ENCODE peak calls at places on chromosomes 16 and 17, in nine cellular contexts. One of them, this sample, is unnamed.

GRCh38 chr17:48601528-48602430 is 3.0 kb downstream of the HOXB6 start:
- DNase-seq in fibroblast of pulmonary artery: no peak
- DNase-seq in Peyer's patch: peak; percentile 80
- DNase-seq in D721Med: no peak
- DNase-seq in nephron progenitor cell: no peak
- DNase-seq in EL: no peak
- DNase-seq in KG1: no peak
- DNase-seq in GM20000: no peak
- DNase-seq in foreskin melanocyte: no peak
- DNase-seq in this sample: no peak

GRCh38 chr16:89358030-89359005 is 132.0 kb downstream of the ANKRD11 start:
- DNase-seq in EL: no peak
- DNase-seq in KG1: no peak
- DNase-seq in foreskin melanocyte: no peak
- DNase-seq in fibroblast of pulmonary artery: no peak
- DNase-seq in Peyer's patch: peak; percentile 85
- DNase-seq in D721Med: no peak
- DNase-seq in GM20000: no peak
- DNase-seq in nephron progenitor cell: no peak
- DNase-seq in this sample: no peak

GRCh38 chr17:36629252-36629847 is 28.0 kb downstream of the MRM1 start:
- DNase-seq in GM20000: peak; percentile 86
- DNase-seq in Peyer's patch: peak; percentile 90
- DNase-seq in foreskin melanocyte: peak; percentile 42
- DNase-seq in D721Med: peak; percentile 56
- DNase-seq in nephron progenitor cell: peak; percentile 92
- DNase-seq in fibroblast of pulmonary artery: peak; percentile 74
- DNase-seq in EL: peak; percentile 67
- DNase-seq in KG1: peak; percentile 50
- DNase-seq in this sample: peak; percentile 88

GRCh38 chr17:73420897-73421296 is 109.1 kb upstream of the CDC42EP4 start:
- DNase-seq in foreskin melanocyte: no peak
- DNase-seq in fibroblast of pulmonary artery: peak; percentile 17
- DNase-seq in EL: peak; percentile 30
- DNase-seq in D721Med: no peak
- DNase-seq in Peyer's patch: no peak
- DNase-seq in KG1: no peak
- DNase-seq in nephron progenitor cell: no peak
- DNase-seq in GM20000: no peak
- DNase-seq in this sample: peak; percentile 48

GRCh38 chr17:81118308-81119221 is 46.7 kb upstream of the PVALEF start:
- DNase-seq in nephron progenitor cell: no peak
- DNase-seq in foreskin melanocyte: no peak
- DNase-seq in EL: no peak
- DNase-seq in Peyer's patch: no peak
- DNase-seq in D721Med: no peak
- DNase-seq in KG1: no peak
- DNase-seq in GM20000: no peak
- DNase-seq in fibroblast of pulmonary artery: no peak
- DNase-seq in this sample: no peak

GRCh38 chr17:77882481-77883212 is 75.9 kb upstream of the TNRC6C start:
- DNase-seq in GM20000: peak; percentile 80
- DNase-seq in EL: peak; percentile 42
- DNase-seq in Peyer's patch: peak; percentile 85
- DNase-seq in foreskin melanocyte: peak; percentile 12
- DNase-seq in nephron progenitor cell: no peak
- DNase-seq in KG1: no peak
- DNase-seq in D721Med: no peak
- DNase-seq in fibroblast of pulmonary artery: peak; percentile 90
- DNase-seq in this sample: peak; percentile 25

GRCh38 chr17:48486557-48486956 is 44.3 kb downstream of the HOXB1 start:
- DNase-seq in Peyer's patch: no peak
- DNase-seq in KG1: no peak
- DNase-seq in GM20000: no peak
- DNase-seq in fibroblast of pulmonary artery: peak; percentile 91
- DNase-seq in D721Med: no peak
- DNase-seq in nephron progenitor cell: no peak
- DNase-seq in foreskin melanocyte: peak; percentile 81
- DNase-seq in EL: peak; percentile 95
- DNase-seq in this sample: peak; percentile 92

GRCh38 chr17:55577687-55578086 is 66.4 kb upstream of the SMIM36 start:
- DNase-seq in fibroblast of pulmonary artery: no peak
- DNase-seq in D721Med: no peak
- DNase-seq in nephron progenitor cell: no peak
- DNase-seq in foreskin melanocyte: no peak
- DNase-seq in GM20000: no peak
- DNase-seq in Peyer's patch: peak; percentile 66
- DNase-seq in EL: no peak
- DNase-seq in KG1: no peak
- DNase-seq in this sample: no peak

GRCh38 chr16:14652726-14653125 is 20.0 kb downstream of the BFAR start:
- DNase-seq in KG1: no peak
- DNase-seq in foreskin melanocyte: no peak
- DNase-seq in GM20000: no peak
- DNase-seq in EL: no peak
- DNase-seq in nephron progenitor cell: no peak
- DNase-seq in Peyer's patch: no peak
- DNase-seq in fibroblast of pulmonary artery: no peak
- DNase-seq in D721Med: no peak
- DNase-seq in this sample: no peak

GRCh38 chr17:18948476-18949006 is 3.4 kb upstream of the SLC5A10 start:
- DNase-seq in fibroblast of pulmonary artery: no peak
- DNase-seq in KG1: no peak
- DNase-seq in foreskin melanocyte: no peak
- DNase-seq in GM20000: no peak
- DNase-seq in Peyer's patch: no peak
- DNase-seq in EL: no peak
- DNase-seq in D721Med: no peak
- DNase-seq in nephron progenitor cell: no peak
- DNase-seq in this sample: no peak

GRCh38 chr16:78175287-78175686 is 75.8 kb downstream of the WWOX start:
- DNase-seq in Peyer's patch: no peak
- DNase-seq in EL: no peak
- DNase-seq in KG1: no peak
- DNase-seq in nephron progenitor cell: no peak
- DNase-seq in GM20000: no peak
- DNase-seq in fibroblast of pulmonary artery: no peak
- DNase-seq in foreskin melanocyte: no peak
- DNase-seq in D721Med: no peak
- DNase-seq in this sample: no peak

GRCh38 chr16:47460301-47460754 is 535 bp downstream of the ITFG1 start:
- DNase-seq in KG1: no peak
- DNase-seq in fibroblast of pulmonary artery: peak; percentile 4
- DNase-seq in Peyer's patch: no peak
- DNase-seq in GM20000: no peak
- DNase-seq in foreskin melanocyte: peak; percentile 2
- DNase-seq in EL: peak; percentile 6
- DNase-seq in D721Med: no peak
- DNase-seq in nephron progenitor cell: no peak
- DNase-seq in this sample: peak; percentile 2

GRCh38 chr17:77798481-77798880 is 160.0 kb upstream of the TNRC6C start:
- DNase-seq in foreskin melanocyte: no peak
- DNase-seq in D721Med: no peak
- DNase-seq in GM20000: no peak
- DNase-seq in Peyer's patch: no peak
- DNase-seq in fibroblast of pulmonary artery: no peak
- DNase-seq in EL: no peak
- DNase-seq in nephron progenitor cell: no peak
- DNase-seq in KG1: no peak
- DNase-seq in this sample: no peak

GRCh38 chr16:67430504-67431076 is 331 bp upstream of the HSD11B2 start:
- DNase-seq in Peyer's patch: no peak
- DNase-seq in EL: no peak
- DNase-seq in KG1: no peak
- DNase-seq in GM20000: no peak
- DNase-seq in D721Med: no peak
- DNase-seq in foreskin melanocyte: no peak
- DNase-seq in nephron progenitor cell: peak; percentile 56
- DNase-seq in fibroblast of pulmonary artery: no peak
- DNase-seq in this sample: no peak

GRCh38 chr16:77918792-77919707 is 103.3 kb upstream of the CLEC3A start:
- DNase-seq in fibroblast of pulmonary artery: peak; percentile 46
- DNase-seq in D721Med: no peak
- DNase-seq in EL: no peak
- DNase-seq in nephron progenitor cell: no peak
- DNase-seq in Peyer's patch: no peak
- DNase-seq in GM20000: no peak
- DNase-seq in KG1: no peak
- DNase-seq in foreskin melanocyte: no peak
- DNase-seq in this sample: no peak

GRCh38 chr16:48616571-48616970 is 6.6 kb upstream of the N4BP1 start:
- DNase-seq in EL: no peak
- DNase-seq in GM20000: no peak
- DNase-seq in foreskin melanocyte: no peak
- DNase-seq in Peyer's patch: no peak
- DNase-seq in KG1: no peak
- DNase-seq in D721Med: no peak
- DNase-seq in nephron progenitor cell: no peak
- DNase-seq in fibroblast of pulmonary artery: no peak
- DNase-seq in this sample: no peak

GRCh38 chr16:11263737-11264136 is 5.4 kb downstream of the TNP2 start:
- DNase-seq in nephron progenitor cell: no peak
- DNase-seq in KG1: peak; percentile 28
- DNase-seq in foreskin melanocyte: no peak
- DNase-seq in GM20000: no peak
- DNase-seq in D721Med: no peak
- DNase-seq in Peyer's patch: no peak
- DNase-seq in fibroblast of pulmonary artery: no peak
- DNase-seq in EL: no peak
- DNase-seq in this sample: no peak

GRCh38 chr16:85401917-85402766 is 211.0 kb upstream of the GSE1 start:
- DNase-seq in Peyer's patch: peak; percentile 42
- DNase-seq in fibroblast of pulmonary artery: no peak
- DNase-seq in EL: no peak
- DNase-seq in foreskin melanocyte: no peak
- DNase-seq in D721Med: no peak
- DNase-seq in nephron progenitor cell: no peak
- DNase-seq in KG1: no peak
- DNase-seq in GM20000: no peak
- DNase-seq in this sample: no peak

GRCh38 chr17:31803494-31804213 is 55.4 kb downstream of the COPRS start:
- DNase-seq in EL: no peak
- DNase-seq in KG1: no peak
- DNase-seq in GM20000: no peak
- DNase-seq in fibroblast of pulmonary artery: no peak
- DNase-seq in foreskin melanocyte: no peak
- DNase-seq in nephron progenitor cell: no peak
- DNase-seq in Peyer's patch: peak; percentile 62
- DNase-seq in D721Med: no peak
- DNase-seq in this sample: no peak

GRCh38 chr17:39132192-39132600 is 19.2 kb downstream of the PLXDC1 start:
- DNase-seq in D721Med: no peak
- DNase-seq in fibroblast of pulmonary artery: peak; percentile 89
- DNase-seq in GM20000: no peak
- DNase-seq in nephron progenitor cell: no peak
- DNase-seq in KG1: no peak
- DNase-seq in Peyer's patch: no peak
- DNase-seq in foreskin melanocyte: no peak
- DNase-seq in EL: peak; percentile 83
- DNase-seq in this sample: peak; percentile 93

GRCh38 chr17:70070297-70071027 is 4.6 kb upstream of the KCNJ16 start:
- DNase-seq in Peyer's patch: no peak
- DNase-seq in EL: no peak
- DNase-seq in KG1: no peak
- DNase-seq in nephron progenitor cell: no peak
- DNase-seq in D721Med: no peak
- DNase-seq in GM20000: no peak
- DNase-seq in foreskin melanocyte: no peak
- DNase-seq in fibroblast of pulmonary artery: no peak
- DNase-seq in this sample: no peak

GRCh38 chr17:35046740-35047283 is 16.7 kb downstream of the RFFL start:
- DNase-seq in foreskin melanocyte: no peak
- DNase-seq in GM20000: peak; percentile 72
- DNase-seq in fibroblast of pulmonary artery: peak; percentile 71
- DNase-seq in Peyer's patch: no peak
- DNase-seq in D721Med: peak; percentile 33
- DNase-seq in KG1: no peak
- DNase-seq in EL: no peak
- DNase-seq in nephron progenitor cell: no peak
- DNase-seq in this sample: no peak

GRCh38 chr17:81741049-81741593 is 29.0 kb downstream of the SLC25A10 start:
- DNase-seq in GM20000: no peak
- DNase-seq in Peyer's patch: no peak
- DNase-seq in foreskin melanocyte: no peak
- DNase-seq in KG1: no peak
- DNase-seq in nephron progenitor cell: no peak
- DNase-seq in D721Med: no peak
- DNase-seq in EL: no peak
- DNase-seq in fibroblast of pulmonary artery: no peak
- DNase-seq in this sample: no peak

GRCh38 chr17:78356163-78356713 is 3.6 kb downstream of the SOCS3 start:
- DNase-seq in nephron progenitor cell: peak; percentile 31
- DNase-seq in GM20000: peak; percentile 94
- DNase-seq in fibroblast of pulmonary artery: peak; percentile 75
- DNase-seq in D721Med: no peak
- DNase-seq in foreskin melanocyte: no peak
- DNase-seq in KG1: no peak
- DNase-seq in EL: peak; percentile 97
- DNase-seq in Peyer's patch: peak; percentile 93
- DNase-seq in this sample: peak; percentile 44

GRCh38 chr17:1762233-1762905 is 509 bp downstream of the SERPINF1 start:
- DNase-seq in Peyer's patch: no peak
- DNase-seq in fibroblast of pulmonary artery: peak; percentile 54
- DNase-seq in foreskin melanocyte: no peak
- DNase-seq in EL: no peak
- DNase-seq in nephron progenitor cell: no peak
- DNase-seq in KG1: no peak
- DNase-seq in D721Med: no peak
- DNase-seq in GM20000: no peak
- DNase-seq in this sample: peak; percentile 28

GRCh38 chr17:64354824-64355535 is 35.7 kb downstream of the PECAM1 start:
- DNase-seq in fibroblast of pulmonary artery: peak; percentile 87
- DNase-seq in D721Med: no peak
- DNase-seq in GM20000: no peak
- DNase-seq in foreskin melanocyte: no peak
- DNase-seq in KG1: no peak
- DNase-seq in Peyer's patch: no peak
- DNase-seq in EL: no peak
- DNase-seq in nephron progenitor cell: no peak
- DNase-seq in this sample: no peak

GRCh38 chr17:58337126-58337599 is 8.6 kb upstream of the TSPOAP1 start:
- DNase-seq in EL: no peak
- DNase-seq in fibroblast of pulmonary artery: no peak
- DNase-seq in GM20000: no peak
- DNase-seq in foreskin melanocyte: no peak
- DNase-seq in nephron progenitor cell: no peak
- DNase-seq in KG1: peak; percentile 44
- DNase-seq in D721Med: no peak
- DNase-seq in Peyer's patch: peak; percentile 85
- DNase-seq in this sample: no peak

GRCh38 chr17:45277216-45277849 is 15.4 kb upstream of the SPATA32 start:
- DNase-seq in EL: peak; percentile 91
- DNase-seq in Peyer's patch: peak; percentile 99
- DNase-seq in foreskin melanocyte: peak; percentile 83
- DNase-seq in fibroblast of pulmonary artery: peak; percentile 95
- DNase-seq in nephron progenitor cell: peak; percentile 90
- DNase-seq in GM20000: peak; percentile 85
- DNase-seq in KG1: peak; percentile 81
- DNase-seq in D721Med: peak; percentile 86
- DNase-seq in this sample: peak; percentile 83

GRCh38 chr17:7252176-7253043 is at the start of gene ELP5:
- DNase-seq in nephron progenitor cell: peak; percentile 94
- DNase-seq in EL: peak; percentile 97
- DNase-seq in Peyer's patch: peak; percentile 98
- DNase-seq in foreskin melanocyte: peak; percentile 93
- DNase-seq in fibroblast of pulmonary artery: peak; percentile 96
- DNase-seq in GM20000: peak; percentile 91
- DNase-seq in D721Med: peak; percentile 80
- DNase-seq in KG1: peak; percentile 85
- DNase-seq in this sample: peak; percentile 92

GRCh38 chr17:38749222-38750043 is 1.3 kb upstream of the PCGF2 start:
- DNase-seq in KG1: no peak
- DNase-seq in Peyer's patch: peak; percentile 88
- DNase-seq in fibroblast of pulmonary artery: peak; percentile 62
- DNase-seq in D721Med: no peak
- DNase-seq in GM20000: peak; percentile 70
- DNase-seq in nephron progenitor cell: peak; percentile 80
- DNase-seq in foreskin melanocyte: peak; percentile 68
- DNase-seq in EL: peak; percentile 89
- DNase-seq in this sample: peak; percentile 24

This sample was measured in AG08395.